ENCODE peak calls at places on chromosomes 13 and 19, in six cellular contexts. L is astrocyte, K is IMR-90, C is RWPE1, Z is uterus, D is GM23338. B is an unnamed sample.

GRCh38 chr19:14366529-14366928 is 14.7 kb upstream of the ADGRE5 start:
- DNase-seq in L (peak; percentile 35), K (peak; percentile 68), C (peak; percentile 94), Z (no peak), D (peak; percentile 95), B (peak; percentile 15)

GRCh38 chr13:97179501-97179900 is 42.6 kb upstream of the MBNL2 start:
- DNase-seq in L (no peak), K (no peak), C (no peak), Z (no peak), D (no peak), B (no peak)

GRCh38 chr13:102726430-102726829 is 31.6 kb upstream of the METTL21C start:
- DNase-seq in L (no peak), K (no peak), C (peak; percentile 8), Z (no peak), D (no peak), B (no peak)

GRCh38 chr19:3151563-3152430 is 16.0 kb downstream of the GNA15 start:
- DNase-seq in L (no peak), K (no peak), C (no peak), Z (no peak), D (no peak), B (no peak)

GRCh38 chr13:52158629-52159158 is 703 bp downstream of the NEK3 start:
- DNase-seq in L (peak; percentile 42), K (peak; percentile 28), C (peak; percentile 22), Z (peak; percentile 31), D (peak; percentile 54), B (no peak)

GRCh38 chr13:110055089-110055488 is 251.9 kb downstream of the COL4A1 start:
- DNase-seq in L (peak; percentile 75), K (peak; percentile 18), C (no peak), Z (no peak), D (no peak), B (no peak)

GRCh38 chr13:46374710-46375109 is 12.3 kb downstream of the RUBCNL start:
- DNase-seq in L (no peak), K (no peak), C (no peak), Z (no peak), D (no peak), B (no peak)

GRCh38 chr13:97268772-97269171 is 46.6 kb downstream of the MBNL2 start:
- DNase-seq in L (no peak), K (no peak), C (no peak), Z (no peak), D (peak; percentile 43), B (no peak)

GRCh38 chr13:112356190-112356589 is 20.0 kb upstream of the SPACA7 start:
- DNase-seq in L (no peak), K (no peak), C (no peak), Z (no peak), D (no peak), B (no peak)

GRCh38 chr13:39253774-39254173 is 215.5 kb downstream of the NHLRC3 start:
- DNase-seq in L (no peak), K (peak; percentile 59), C (no peak), Z (no peak), D (no peak), B (no peak)

GRCh38 chr13:85610024-85610423 is 189.2 kb downstream of the SLITRK6 start:
- DNase-seq in L (no peak), K (peak; percentile 18), C (no peak), Z (no peak), D (no peak), B (no peak)

GRCh38 chr19:41023193-41023592 is 32.1 kb downstream of the CYP2B6 start:
- DNase-seq in L (no peak), K (no peak), C (no peak), Z (no peak), D (peak; percentile 37), B (no peak)

GRCh38 chr13:110391273-110391672 is 84.2 kb downstream of the COL4A2 start:
- DNase-seq in L (peak; percentile 73), K (peak; percentile 76), C (no peak), Z (no peak), D (no peak), B (no peak)

GRCh38 chr13:24215732-24216131 is 55.2 kb downstream of the SPATA13 start:
- DNase-seq in L (peak; percentile 75), K (peak; percentile 60), C (no peak), Z (peak; percentile 47), D (no peak), B (no peak)

GRCh38 chr19:18502236-18502632 is 19.6 kb downstream of the ELL start:
- DNase-seq in L (no peak), K (no peak), C (no peak), Z (no peak), D (no peak), B (no peak)

GRCh38 chr19:39843919-39844793 is 2.0 kb downstream of the FBL start:
- DNase-seq in L (peak; percentile 16), K (peak; percentile 58), C (no peak), Z (no peak), D (peak; percentile 68), B (no peak)

GRCh38 chr19:4673726-4674125 is 3.6 kb upstream of the MYDGF start:
- DNase-seq in L (no peak), K (no peak), C (no peak), Z (no peak), D (no peak), B (no peak)

GRCh38 chr19:40599331-40600085 is 1.7 kb upstream of the LTBP4 start:
- DNase-seq in L (no peak), K (no peak), C (no peak), Z (peak; percentile 57), D (peak; percentile 51), B (no peak)

GRCh38 chr19:43784981-43785808 is 4.4 kb upstream of the KCNN4 start:
- DNase-seq in L (peak; percentile 38), K (peak; percentile 67), C (peak; percentile 70), Z (peak; percentile 32), D (peak; percentile 92), B (no peak)

GRCh38 chr19:38452430-38453366 is 19.2 kb downstream of the RYR1 start:
- DNase-seq in L (no peak), K (no peak), C (no peak), Z (no peak), D (peak; percentile 99), B (no peak)

GRCh38 chr19:54967611-54968010 is 1.4 kb downstream of the NLRP2 start:
- DNase-seq in L (no peak), K (no peak), C (no peak), Z (no peak), D (no peak), B (no peak)

GRCh38 chr19:815775-816499 is 5.8 kb downstream of the PLPPR3 start:
- DNase-seq in L (no peak), K (no peak), C (no peak), Z (no peak), D (no peak), B (no peak)

GRCh38 chr19:44623080-44623479 is 9.7 kb downstream of the IGSF23 start:
- DNase-seq in L (peak; percentile 10), K (peak; percentile 45), C (no peak), Z (no peak), D (no peak), B (no peak)

DNA sequence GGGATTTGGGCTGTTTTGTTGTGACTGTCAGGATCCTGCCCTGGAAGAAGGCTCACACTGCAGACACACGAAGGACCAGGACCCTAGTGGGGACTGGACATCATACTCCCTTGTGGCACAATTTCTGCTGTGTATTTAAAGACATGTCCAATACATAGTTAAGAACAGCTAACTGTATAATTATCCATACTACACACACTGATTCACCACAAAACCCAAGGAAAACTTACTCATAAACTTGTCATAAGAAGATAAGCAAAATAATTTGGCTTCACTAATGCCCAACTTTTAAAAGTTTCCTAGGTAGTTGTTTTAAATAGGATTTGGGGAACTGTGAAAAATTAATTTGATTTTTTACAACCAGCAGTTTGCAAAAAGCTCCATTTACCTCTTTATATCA is 46.1 kb downstream of the LATS2 start:
- DNase-seq in L (peak; percentile 70), K (peak; percentile 66), C (no peak), Z (no peak), D (no peak), B (no peak)
- H3K27ac ChIP-seq in L (peak overlapping the region; percentile 90), K (peak overlapping the region; percentile 94), C (no peak overlapping the region), Z (peak overlapping the region; percentile 36), D (peak overlapping the region; percentile 55), B (no peak overlapping the region)

DNA sequence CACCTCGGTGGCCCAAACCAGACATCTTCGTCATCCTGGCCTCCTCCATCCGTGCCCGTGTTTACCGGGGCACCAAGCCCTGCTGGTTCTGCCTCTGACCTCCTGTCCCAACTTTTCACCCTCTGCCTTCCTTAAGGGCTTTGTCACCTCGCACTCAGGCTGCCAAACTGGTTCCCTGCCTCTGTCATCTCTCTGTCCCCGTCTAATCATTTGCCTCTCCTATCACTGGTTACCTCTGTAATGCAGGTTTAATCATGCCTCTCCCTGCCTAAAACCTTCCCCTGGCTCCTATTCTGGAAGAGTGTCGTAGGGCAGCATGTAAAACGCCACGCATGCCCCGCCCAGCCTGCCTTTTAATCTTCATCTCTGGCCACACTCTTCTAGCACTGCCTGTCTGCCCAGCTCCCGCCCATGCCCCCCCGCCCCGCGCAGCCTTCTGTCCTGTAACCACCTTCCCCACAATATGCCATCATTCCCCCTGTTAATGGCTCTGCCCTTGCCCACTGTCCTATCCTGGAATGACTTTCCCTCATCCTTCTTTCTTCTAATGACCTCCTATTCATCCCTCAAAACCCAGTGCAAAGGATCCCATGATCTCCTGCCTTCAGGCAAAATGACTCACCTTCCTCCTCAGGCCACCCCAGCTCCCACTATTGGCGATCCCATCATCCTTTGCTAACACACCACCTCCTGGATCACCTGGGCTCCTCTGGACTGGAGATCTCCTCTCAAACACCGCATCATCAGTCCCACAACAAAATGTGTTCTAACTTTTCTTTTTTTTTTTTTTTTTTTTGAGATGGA is 66.7 kb downstream of the PEX11G start:
- DNase-seq in L (no peak), K (no peak), C (no peak), Z (no peak), D (no peak), B (no peak)
- H3K27ac ChIP-seq in L (no peak overlapping the region), K (no peak overlapping the region), C (peak overlapping the region; percentile 61), Z (no peak overlapping the region), D (no peak overlapping the region), B (no peak overlapping the region)

DNA sequence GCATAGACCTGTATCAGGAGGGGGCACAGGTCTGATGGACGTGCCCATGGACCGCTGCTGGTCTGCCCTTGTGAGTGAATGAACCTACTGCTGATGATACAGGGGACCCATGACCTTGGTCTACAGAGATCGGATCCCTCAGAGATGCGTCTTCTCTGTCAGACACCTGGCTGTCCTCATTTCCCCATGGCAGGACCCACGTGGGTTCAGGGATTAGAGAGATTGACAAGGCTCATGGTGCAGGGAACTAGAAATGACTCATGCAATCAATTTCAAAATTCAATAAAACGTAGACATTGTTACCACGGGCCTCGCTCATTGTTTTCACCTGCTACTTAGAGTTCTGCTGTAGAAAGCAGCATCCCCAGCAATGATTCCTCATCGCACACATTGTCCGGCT is 962 bp upstream of the TPRX1 start:
- DNase-seq in L (no peak), K (no peak), C (no peak), Z (no peak), D (no peak), B (no peak)
- H3K27ac ChIP-seq in L (no peak overlapping the region), K (no peak overlapping the region), C (no peak overlapping the region), Z (no peak overlapping the region), D (no peak overlapping the region), B (no peak overlapping the region)

GRCh38 chr13:113605866-113606438 is 21.4 kb downstream of the TFDP1 start:
- DNase-seq in L (no peak), K (no peak), C (no peak), Z (no peak), D (no peak), B (no peak)

GRCh38 chr13:113608967-113609533 is 24.5 kb downstream of the TFDP1 start:
- DNase-seq in L (no peak), K (no peak), C (no peak), Z (no peak), D (no peak), B (no peak)

GRCh38 chr13:113607056-113607455 is 22.5 kb downstream of the TFDP1 start:
- DNase-seq in L (no peak), K (no peak), C (no peak), Z (no peak), D (no peak), B (no peak)

GRCh38 chr13:113608246-113608635 is 23.7 kb downstream of the TFDP1 start:
- DNase-seq in L (no peak), K (no peak), C (no peak), Z (no peak), D (no peak), B (no peak)

GRCh38 chr13:113607477-113608245 is 23.1 kb downstream of the TFDP1 start:
- DNase-seq in L (no peak), K (no peak), C (no peak), Z (no peak), D (no peak), B (no peak)
- H3K27ac ChIP-seq in L (no peak overlapping the region), K (no peak overlapping the region), C (no peak overlapping the region), Z (no peak overlapping the region), D (no peak overlapping the region), B (no peak overlapping the region)

B was measured in substantia nigra.